ENCODE peak calls at places on chromosomes 13 and 19, in five cellular contexts. Z is neuronal stem cell, X is H1, Y is trophoblast cell, V is mesenchymal stem cell. U is an unnamed sample.
A peak's percentile ranks its signal among the peaks of the same experiment; 100 is the strongest.

GRCh38 chr13:37058801-37059135 is 720 bp downstream of the SUPT20H start:
- DNase-seq in Z (no peak), X (no peak), Y (no peak), V (no peak), U (peak; percentile 27)

GRCh38 chr19:34838753-34839431 is 65.9 kb upstream of the ZNF599 start:
- DNase-seq in Z (peak; percentile 18), X (peak; percentile 87), Y (no peak), V (no peak), U (peak; percentile 83)

GRCh38 chr19:39363909-39364457 is 21.8 kb downstream of the SAMD4B start:
- DNase-seq in Z (no peak), X (no peak), Y (peak; percentile 10), V (peak; percentile 62), U (no peak)

GRCh38 chr13:46173656-46174055 is 8.3 kb downstream of the LCP1 start:
- DNase-seq in Z (no peak), X (no peak), Y (peak; percentile 29), V (no peak), U (no peak)

GRCh38 chr19:58227964-58228583 is 640 bp upstream of the ZNF544 start:
- DNase-seq in Z (peak; percentile 29), X (no peak), Y (no peak), V (no peak), U (no peak)

GRCh38 chr13:113207890-113208423 is 512 bp downstream of the PCID2 start:
- DNase-seq in Z (peak; percentile 50), X (peak; percentile 67), Y (peak; percentile 86), V (peak; percentile 77), U (peak; percentile 47)

GRCh38 chr13:43780666-43781065 is 6.1 kb downstream of the ENOX1 start:
- DNase-seq in Z (no peak), X (no peak), Y (no peak), V (no peak), U (no peak)

GRCh38 chr13:91406619-91407018 is 8.2 kb downstream of the GPC5 start:
- DNase-seq in Z (peak; percentile 30), X (peak; percentile 63), Y (peak; percentile 2), V (peak; percentile 45), U (peak; percentile 79)

GRCh38 chr19:29785360-29785759 is 26.4 kb upstream of the CCNE1 start:
- DNase-seq in Z (no peak), X (no peak), Y (no peak), V (no peak), U (no peak)

GRCh38 chr19:33679696-33680095 is 57.9 kb downstream of the CHST8 start:
- DNase-seq in Z (no peak), X (no peak), Y (no peak), V (no peak), U (no peak)

GRCh38 chr13:99800951-99801350 is 170.6 kb downstream of the ZIC5 start:
- DNase-seq in Z (no peak), X (no peak), Y (no peak), V (no peak), U (peak; percentile 55)

GRCh38 chr19:51709575-51709974 is 14.2 kb downstream of the HAS1 start:
- DNase-seq in Z (no peak), X (no peak), Y (no peak), V (no peak), U (no peak)

GRCh38 chr19:51710163-51710562 is 13.6 kb downstream of the HAS1 start:
- DNase-seq in Z (no peak), X (no peak), Y (no peak), V (no peak), U (no peak)

GRCh38 chr19:51706885-51707284 is 13.8 kb downstream of the SPACA6 start:
- DNase-seq in Z (no peak), X (no peak), Y (no peak), V (no peak), U (no peak)

GRCh38 chr19:51706296-51706695 is 13.2 kb downstream of the SPACA6 start:
- DNase-seq in Z (no peak), X (no peak), Y (peak; percentile 51), V (no peak), U (no peak)

GRCh38 chr19:51708811-51709210 is 15.0 kb downstream of the HAS1 start:
- DNase-seq in Z (no peak), X (no peak), Y (peak; percentile 28), V (no peak), U (no peak)
- H2BK12ac ChIP-seq in Z (no peak overlapping the region), X (no peak overlapping the region), Y (no peak overlapping the region), V (no peak overlapping the region), U (no peak overlapping the region)

GRCh38 chr13:74092711-74093110 is 41.5 kb downstream of the KLF12 start:
- DNase-seq in Z (no peak), X (no peak), Y (no peak), V (no peak), U (no peak)
- H3K23ac ChIP-seq in Z (no peak overlapping the region), X (no peak overlapping the region), Y (no peak overlapping the region), V (no peak overlapping the region), U (no peak overlapping the region)

GRCh38 chr13:34139660-34140059 is 321.7 kb downstream of the RFC3 start:
- DNase-seq in Z (no peak), X (no peak), Y (no peak), V (no peak), U (no peak)
- H2BK12ac ChIP-seq in Z (no peak overlapping the region), X (no peak overlapping the region), Y (no peak overlapping the region), V (no peak overlapping the region), U (no peak overlapping the region)

GRCh38 chr19:13154241-13154778 is 4.1 kb downstream of the IER2 start:
- DNase-seq in Z (peak; percentile 46), X (peak; percentile 53), Y (peak; percentile 81), V (peak; percentile 82), U (peak; percentile 41)
- H3K23ac ChIP-seq in Z (peak overlapping the region; percentile 49), X (no peak overlapping the region), Y (no peak overlapping the region), V (peak overlapping the region; percentile 6), U (no peak overlapping the region)

DNA sequence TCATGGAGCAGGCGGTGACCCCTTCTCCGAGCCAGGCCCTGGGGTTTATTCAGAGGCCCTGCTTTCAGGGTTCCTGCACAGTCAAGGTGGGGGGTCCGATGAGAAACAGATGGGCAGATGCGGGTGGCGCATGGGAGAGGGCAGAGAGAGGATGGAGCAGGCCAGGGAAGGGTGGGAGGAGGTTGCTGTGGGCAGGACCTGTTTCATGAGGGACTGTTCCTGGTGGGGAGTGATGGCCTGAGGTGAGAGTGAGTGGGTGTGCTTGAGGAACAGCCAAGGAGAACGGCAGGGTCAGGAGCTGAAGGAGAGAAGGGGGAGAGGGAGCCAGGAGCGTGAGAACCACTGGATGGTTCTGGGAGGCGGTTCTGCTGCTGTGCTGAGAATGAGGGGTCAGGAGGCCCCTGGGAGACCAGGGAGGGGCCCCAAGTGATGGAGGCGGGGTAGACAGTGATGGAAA is 7.7 kb downstream of the SIN3B start:
- DNase-seq in Z (no peak), X (no peak), Y (no peak), V (no peak), U (no peak)
- H2BK12ac ChIP-seq in Z (no peak overlapping the region), X (no peak overlapping the region), Y (no peak overlapping the region), V (no peak overlapping the region), U (no peak overlapping the region)

GRCh38 chr13:66558511-66558910 is 671.6 kb downstream of the PCDH9 start:
- DNase-seq in Z (no peak), X (no peak), Y (no peak), V (peak; percentile 18), U (no peak)
- H3K23ac ChIP-seq in Z (no peak overlapping the region), X (no peak overlapping the region), Y (no peak overlapping the region), V (no peak overlapping the region), U (no peak overlapping the region)

GRCh38 chr13:31452525-31452924 is 252.8 kb downstream of the B3GLCT start:
- DNase-seq in Z (no peak), X (peak; percentile 62), Y (no peak), V (no peak), U (no peak)
- H2BK12ac ChIP-seq in Z (no peak overlapping the region), X (no peak overlapping the region), Y (no peak overlapping the region), V (no peak overlapping the region), U (no peak overlapping the region)

GRCh38 chr19:13838071-13838942 is 38.6 kb upstream of the NANOS3 start:
- DNase-seq in Z (no peak), X (no peak), Y (no peak), V (peak; percentile 77), U (no peak)
- H3K23ac ChIP-seq in Z (no peak overlapping the region), X (no peak overlapping the region), Y (no peak overlapping the region), V (no peak overlapping the region), U (no peak overlapping the region)